ENCODE peak calls at places on chromosomes 3 and 15, in four cellular contexts. T is GM12878, C is HepG2, P is SK-N-SH. A is an unnamed sample.

GRCh38 chr3:101848754-101849713 is at the start of gene NFKBIZ:
- DNase-seq in T (no peak), C (peak; percentile 85), P (peak; percentile 99), A (peak; percentile 80)

GRCh38 chr3:55486101-55486856 is 827 bp downstream of the WNT5A start:
- DNase-seq in T (no peak), C (no peak), P (peak; percentile 54), A (no peak)

GRCh38 chr15:71329509-71330260 is 214.4 kb downstream of the THSD4 start:
- DNase-seq in T (no peak), C (no peak), P (no peak), A (no peak)

GRCh38 chr3:24521306-24522154 is 26.9 kb upstream of the THRB start:
- DNase-seq in T (no peak), C (peak; percentile 36), P (peak; percentile 81), A (no peak)

GRCh38 chr15:77804210-77804609 is 171.5 kb upstream of the LINGO1 start:
- DNase-seq in T (no peak), C (no peak), P (no peak), A (no peak)

GRCh38 chr3:78823859-78824258 is 943.9 kb downstream of the ROBO1 start:
- DNase-seq in T (no peak), C (peak; percentile 37), P (no peak), A (no peak)

GRCh38 chr3:172659246-172660002 is 51.4 kb downstream of the NCEH1 start:
- DNase-seq in T (no peak), C (no peak), P (no peak), A (no peak)

GRCh38 chr3:81799403-81799802 is 38.0 kb upstream of the GBE1 start:
- DNase-seq in T (no peak), C (no peak), P (no peak), A (no peak)

GRCh38 chr3:123143669-123144411 is 57.9 kb upstream of the SEC22A start:
- DNase-seq in T (no peak), C (peak; percentile 58), P (no peak), A (no peak)

GRCh38 chr3:128313936-128314335 is 152.8 kb downstream of the DNAJB8 start:
- DNase-seq in T (no peak), C (no peak), P (no peak), A (no peak)

GRCh38 chr3:124248471-124249028 is 256.6 kb upstream of the ROPN1 start:
- DNase-seq in T (no peak), C (no peak), P (peak; percentile 52), A (no peak)

GRCh38 chr15:56082263-56082761 is 88.9 kb upstream of the NEDD4 start:
- DNase-seq in T (no peak), C (no peak), P (no peak), A (no peak)

GRCh38 chr15:85527907-85528306 is 147.5 kb downstream of the AKAP13 start:
- DNase-seq in T (no peak), C (no peak), P (no peak), A (no peak)

GRCh38 chr15:52378746-52379394 is 83.3 kb upstream of the MYO5C start:
- DNase-seq in T (peak; percentile 77), C (no peak), P (no peak), A (no peak)

GRCh38 chr15:52382647-52383046 is 87.0 kb upstream of the MYO5C start:
- DNase-seq in T (peak; percentile 61), C (no peak), P (no peak), A (no peak)

GRCh38 chr15:52379395-52380111 is 83.9 kb upstream of the MYO5C start:
- DNase-seq in T (peak; percentile 91), C (no peak), P (no peak), A (no peak)

GRCh38 chr15:52385670-52386069 is 90.1 kb upstream of the MYO5C start:
- DNase-seq in T (no peak), C (no peak), P (no peak), A (no peak)

DNA sequence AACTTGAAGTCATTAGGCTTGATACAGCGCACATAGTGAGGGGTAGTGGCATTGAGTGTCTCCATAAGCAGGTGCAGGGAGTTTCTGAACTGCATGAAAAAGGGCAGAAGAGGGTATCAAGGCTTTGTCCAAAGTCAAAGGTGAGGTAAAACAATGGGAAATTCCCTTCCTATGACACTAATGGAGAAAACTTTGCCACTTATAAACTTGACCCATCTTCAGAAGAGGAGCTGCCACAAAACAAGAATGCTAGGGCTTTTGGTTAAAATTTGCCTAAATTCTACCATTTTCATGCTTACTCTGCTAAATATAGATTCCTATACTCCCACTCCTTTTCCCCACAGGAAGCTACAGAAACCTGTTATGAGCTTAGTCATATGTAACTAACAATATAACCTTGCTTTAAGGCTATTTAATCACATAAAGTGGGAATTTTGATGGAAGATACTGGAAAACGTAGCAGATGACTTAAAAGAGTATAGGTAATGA is 87.5 kb upstream of the MYO5C start:
- DNase-seq in T (peak; percentile 88), C (no peak), P (no peak), A (no peak)
- TF ChIP-seq TCF12 in T (peak; percentile 58), C (no peak), P (no peak), A (no peak)

GRCh38 chr3:196471551-196471950 is 32.0 kb downstream of the RNF168 start:
- DNase-seq in T (no peak), C (no peak), P (no peak), A (no peak)
- TF ChIP-seq TCF12 in T (no peak), C (no peak), P (no peak), A (no peak)

DNA sequence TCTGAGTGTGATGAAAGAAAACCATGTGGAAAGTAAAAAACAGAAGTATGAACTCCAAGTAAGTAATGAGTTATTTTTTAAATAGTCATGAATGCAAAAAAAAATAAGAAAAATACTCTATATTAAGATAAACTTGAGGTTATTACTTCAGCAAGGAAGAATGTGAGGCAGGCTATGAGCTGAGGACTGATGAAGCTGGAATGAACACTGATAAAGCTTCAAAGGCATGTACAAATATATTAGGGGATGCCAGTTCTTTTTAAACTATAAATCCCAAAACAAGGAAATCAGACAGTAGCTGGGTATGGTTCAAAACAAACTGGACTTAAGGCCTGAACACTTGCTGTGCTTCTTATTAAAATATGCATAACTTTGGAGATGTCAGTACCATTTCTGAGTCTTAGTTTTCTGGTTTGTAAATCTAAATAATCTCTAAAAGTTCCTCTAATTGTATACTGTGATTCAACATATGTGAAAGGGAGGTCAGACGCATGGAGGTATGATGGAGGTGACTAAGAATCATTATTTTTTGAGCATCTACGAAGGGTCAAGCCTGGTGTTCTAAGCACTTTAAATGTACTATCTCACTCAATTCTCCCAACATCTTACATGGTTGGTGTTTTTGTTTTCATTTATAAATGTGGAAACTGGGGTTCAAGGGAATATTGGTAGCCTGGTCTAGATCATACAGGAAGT is 59.7 kb downstream of the COL6A6 start:
- DNase-seq in T (no peak), C (no peak), P (no peak), A (no peak)
- TF ChIP-seq TCF12 in T (no peak), C (no peak), P (no peak), A (no peak)

GRCh38 chr15:62672268-62672667 is 370.3 kb upstream of the TPM1 start:
- DNase-seq in T (no peak), C (no peak), P (no peak), A (no peak)

DNA sequence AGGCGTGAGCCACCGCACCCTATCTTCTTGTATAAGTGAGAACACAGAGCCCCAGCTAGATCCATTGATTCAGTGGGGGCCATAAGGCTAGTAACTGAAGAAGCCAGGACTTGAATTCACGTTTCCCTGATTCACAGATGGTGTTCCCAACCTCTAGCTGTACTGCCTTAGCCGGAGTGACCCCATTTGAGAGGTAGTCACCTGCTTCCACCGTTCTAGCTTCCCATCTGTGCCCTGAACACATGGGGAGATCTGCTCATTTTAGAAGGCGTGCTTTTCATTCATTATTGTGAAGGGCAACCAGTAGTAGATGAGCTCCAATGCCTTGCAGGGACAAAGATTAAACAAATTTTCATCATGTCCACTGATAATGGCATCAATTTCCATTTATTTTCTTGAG is 365.7 kb upstream of the TPM1 start:
- DNase-seq in T (no peak), C (no peak), P (no peak), A (no peak)
- TF ChIP-seq TCF12 in T (no peak), C (no peak), P (no peak), A (no peak)

GRCh38 chr3:112984485-112984884 is 6.3 kb upstream of the GTPBP8 start:
- DNase-seq in T (no peak), C (peak; percentile 7), P (no peak), A (no peak)
- TF ChIP-seq TCF12 in T (no peak), C (no peak), P (no peak), A (no peak)

GRCh38 chr3:187183903-187184302 is 13.4 kb upstream of the RTP1 start:
- DNase-seq in T (no peak), C (no peak), P (no peak), A (no peak)
- TF ChIP-seq TCF12 in T (no peak), C (no peak), P (no peak), A (no peak)

GRCh38 chr3:12443781-12444522 is 40.3 kb upstream of the TSEN2 start:
- DNase-seq in T (no peak), C (no peak), P (no peak), A (no peak)

GRCh38 chr3:12444582-12445468 is 39.5 kb upstream of the TSEN2 start:
- DNase-seq in T (no peak), C (peak; percentile 78), P (peak; percentile 82), A (no peak)

GRCh38 chr3:12445523-12446240 is 38.6 kb upstream of the TSEN2 start:
- DNase-seq in T (no peak), C (no peak), P (no peak), A (no peak)

GRCh38 chr3:12440927-12441326 is 43.4 kb upstream of the TSEN2 start:
- DNase-seq in T (no peak), C (no peak), P (peak; percentile 80), A (no peak)

GRCh38 chr3:12442654-12443501 is 41.4 kb upstream of the TSEN2 start:
- DNase-seq in T (no peak), C (no peak), P (no peak), A (no peak)
- TF ChIP-seq TCF12 in T (no peak), C (no peak), P (no peak), A (no peak)

A was measured in H1.